ENCODE peak calls at places on chromosomes 11 and 22, in five cellular contexts. X, Y, S, L and A are unnamed samples. For H3K36me3, the result is how much of the 10 kb centered on the place peaks cover.

GRCh38 chr11:14617241-14618027 is 26.2 kb upstream of the PDE3B start:
- DNase-seq in Y (no peak), L (no peak), X (no peak), S (no peak), A (no peak)

GRCh38 chr11:72072348-72072747 is 8.0 kb downstream of the NUMA1 start:
- DNase-seq in L (no peak), Y (peak), X (no peak), S (peak), A (peak)

GRCh38 chr11:95717314-95717713 is 72.3 kb downstream of the FAM76B start:
- DNase-seq in S (no peak), X (no peak), L (no peak), Y (no peak), A (no peak)

GRCh38 chr22:39236321-39237275 is 8.2 kb downstream of the PDGFB start:
- DNase-seq in X (peak), S (no peak), Y (no peak), L (peak), A (peak)

GRCh38 chr11:11983427-11983826 is 25.0 kb downstream of the DKK3 start:
- DNase-seq in L (no peak), Y (no peak), S (no peak), X (no peak), A (no peak)

GRCh38 chr11:83042966-83043711 is 28.6 kb downstream of the RAB30 start:
- DNase-seq in S (no peak), Y (no peak), L (no peak), X (no peak), A (no peak)

GRCh38 chr11:27894552-27894951 is 194.3 kb upstream of the BDNF start:
- DNase-seq in X (no peak), Y (no peak), S (no peak), L (no peak), A (no peak)

GRCh38 chr22:36775589-36775965 is 342 bp downstream of the IFT27 start:
- DNase-seq in S (peak), Y (no peak), X (peak), L (peak), A (no peak)

GRCh38 chr11:11478021-11478420 is 125.0 kb upstream of the CSNK2A3 start:
- DNase-seq in Y (no peak), L (no peak), X (no peak), S (no peak), A (no peak)

GRCh38 chr11:27505781-27506180 is 788 bp downstream of the LIN7C start:
- DNase-seq in Y (no peak), L (no peak), X (no peak), S (no peak), A (no peak)

GRCh38 chr22:36419912-36420882 is 32.4 kb upstream of the MYH9 start:
- DNase-seq in X (no peak), S (no peak), L (no peak), Y (no peak), A (no peak)

GRCh38 chr11:124902616-124903015 is 5.0 kb upstream of the ROBO4 start:
- DNase-seq in X (no peak), S (no peak), L (no peak), Y (no peak), A (no peak)

GRCh38 chr11:130070109-130070828 is 575 bp downstream of the APLP2 start:
- DNase-seq in S (peak), L (peak), Y (no peak), X (peak), A (no peak)

GRCh38 chr22:38943181-38943580 is 14.2 kb upstream of the APOBEC3A start:
- DNase-seq in L (no peak), Y (no peak), S (no peak), X (no peak), A (no peak)

GRCh38 chr11:108895579-108896480 is 231.0 kb downstream of the DDX10 start:
- DNase-seq in Y (no peak), X (no peak), L (no peak), S (no peak), A (no peak)

GRCh38 chr11:129391864-129392263 is 16.2 kb downstream of the BARX2 start:
- DNase-seq in Y (no peak), L (no peak), X (no peak), S (no peak), A (no peak)

GRCh38 chr11:66510271-66510989 is at the start of gene BBS1:
- DNase-seq in Y (peak), S (peak), L (peak), X (peak), A (peak)
- TF ChIP-seq CTCF in Y (peak), S (no peak), L (no peak), X (no peak), A (peak)

GRCh38 chr22:29269731-29270474 is 1.8 kb downstream of the EWSR1 start:
- DNase-seq in S (peak), L (peak), X (peak), Y (no peak), A (no peak)

GRCh38 chr22:29267858-29268510 is at the start of the genes EWSR1 and RHBDD3:
- DNase-seq in Y (no peak), X (peak), S (peak), L (peak), A (peak)

GRCh38 chr22:29268511-29269229 is 602 bp downstream of the EWSR1 start:
- DNase-seq in Y (no peak), L (peak), X (no peak), S (peak), A (peak)

GRCh38 chr22:29270475-29271271 is 2.6 kb downstream of the EWSR1 start:
- DNase-seq in S (peak), Y (no peak), L (no peak), X (no peak), A (peak)

GRCh38 chr22:29269230-29269604 is 1.1 kb downstream of the EWSR1 start:
- DNase-seq in Y (no peak), X (peak), L (peak), S (peak), A (no peak)
- H3K36me3 ChIP-seq in Y (under half), X (under half), L (under half), S (under half), A (under half)

DNA sequence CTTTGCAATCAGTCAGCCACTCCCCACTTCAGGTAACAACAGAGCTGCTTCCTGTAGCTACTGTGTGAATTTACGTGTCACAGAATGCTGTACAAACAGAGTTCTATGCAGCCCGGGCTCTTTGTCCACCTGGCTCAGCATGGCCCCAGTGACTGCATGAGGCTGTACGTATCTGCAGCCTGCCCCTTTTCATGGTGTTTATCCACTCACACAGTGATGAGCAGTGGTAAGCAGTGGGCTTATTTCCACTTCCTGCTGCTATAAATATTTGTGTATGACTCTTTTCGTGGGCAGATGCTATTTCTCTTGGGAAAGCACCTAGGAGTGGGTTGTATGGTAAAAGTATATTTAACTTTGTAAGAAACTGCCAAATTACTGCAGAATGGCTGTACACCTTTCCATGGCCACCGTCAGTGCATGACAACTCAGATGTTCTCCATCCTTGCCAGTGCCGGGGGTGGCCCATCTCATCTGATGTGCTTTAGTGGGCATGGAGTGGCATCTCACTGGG is 43.3 kb downstream of the MYEOV start:
- DNase-seq in L (peak), Y (peak), S (peak), X (peak), A (peak)
- H3K4me3 ChIP-seq in L (no peak), Y (no peak), S (no peak), X (no peak), A (no peak)

GRCh38 chr22:35173655-35174054 is 83.6 kb upstream of the HMGXB4 start:
- DNase-seq in X (no peak), L (no peak), S (no peak), Y (no peak), A (no peak)

GRCh38 chr22:35174398-35174797 is 82.9 kb upstream of the HMGXB4 start:
- DNase-seq in X (no peak), L (no peak), Y (no peak), S (no peak), A (no peak)

GRCh38 chr22:35178446-35178845 is 78.8 kb upstream of the HMGXB4 start:
- DNase-seq in L (no peak), Y (no peak), X (no peak), S (no peak), A (no peak)

GRCh38 chr22:35175392-35175791 is 81.9 kb upstream of the HMGXB4 start:
- DNase-seq in X (no peak), L (no peak), S (no peak), Y (no peak), A (no peak)

GRCh38 chr22:35177811-35178210 is 79.5 kb upstream of the HMGXB4 start:
- DNase-seq in Y (no peak), S (no peak), L (no peak), X (no peak), A (no peak)
- TF ChIP-seq CTCF in Y (no peak), S (no peak), L (no peak), X (no peak), A (no peak)

GRCh38 chr11:1421291-1421690 is 31.6 kb downstream of the BRSK2 start:
- DNase-seq in S (no peak), L (no peak), X (no peak), Y (no peak), A (no peak)

GRCh38 chr11:1425439-1425838 is 35.7 kb downstream of the BRSK2 start:
- DNase-seq in X (no peak), Y (no peak), L (no peak), S (no peak), A (no peak)

GRCh38 chr11:1422481-1422880 is 32.7 kb downstream of the BRSK2 start:
- DNase-seq in S (no peak), L (no peak), Y (no peak), X (no peak), A (no peak)

GRCh38 chr11:1422981-1423380 is 33.2 kb downstream of the BRSK2 start:
- DNase-seq in S (no peak), Y (no peak), L (no peak), X (no peak), A (no peak)

GRCh38 chr11:1425006-1425405 is 35.3 kb downstream of the BRSK2 start:
- DNase-seq in S (no peak), L (no peak), X (no peak), Y (no peak), A (no peak)
- H3K36me3 ChIP-seq in S (under half), L (under half), X (under half), Y (under half), A (under half)